ENCODE peak calls at places on chromosomes 7 and 10, in six cellular contexts. One of them, this sample, is unnamed.
A peak's percentile ranks its signal among the peaks of the same experiment; 100 is the strongest.

GRCh38 chr10:47277352-47278151 is 22.4 kb upstream of the GDF10 start:
- DNase-seq in fibroblast of lung: no peak
- DNase-seq in CD8-positive, alpha-beta T cell: peak; percentile 50
- DNase-seq in stomach: no peak
- DNase-seq in transverse colon: no peak
- DNase-seq in OCI-LY7: no peak
- DNase-seq in this sample: no peak

GRCh38 chr7:2540641-2541051 is 14.7 kb downstream of the BRAT1 start:
- DNase-seq in fibroblast of lung: no peak
- DNase-seq in CD8-positive, alpha-beta T cell: no peak
- DNase-seq in stomach: no peak
- DNase-seq in transverse colon: peak; percentile 6
- DNase-seq in OCI-LY7: no peak
- DNase-seq in this sample: peak; percentile 80

GRCh38 chr10:89389254-89389653 is 3.2 kb upstream of the IFIT1 start:
- DNase-seq in fibroblast of lung: peak; percentile 29
- DNase-seq in CD8-positive, alpha-beta T cell: no peak
- DNase-seq in stomach: no peak
- DNase-seq in transverse colon: no peak
- DNase-seq in OCI-LY7: peak; percentile 27
- DNase-seq in this sample: no peak

GRCh38 chr10:74058658-74059057 is 60.7 kb downstream of the VCL start:
- DNase-seq in fibroblast of lung: no peak
- DNase-seq in CD8-positive, alpha-beta T cell: no peak
- DNase-seq in stomach: no peak
- DNase-seq in transverse colon: no peak
- DNase-seq in OCI-LY7: peak; percentile 73
- DNase-seq in this sample: no peak

GRCh38 chr10:61618388-61618961 is 44.3 kb upstream of the CABCOCO1 start:
- DNase-seq in fibroblast of lung: no peak
- DNase-seq in CD8-positive, alpha-beta T cell: no peak
- DNase-seq in stomach: no peak
- DNase-seq in transverse colon: no peak
- DNase-seq in OCI-LY7: no peak
- DNase-seq in this sample: no peak

GRCh38 chr7:77897004-77897547 is 98.5 kb downstream of the PHTF2 start:
- DNase-seq in fibroblast of lung: no peak
- DNase-seq in CD8-positive, alpha-beta T cell: no peak
- DNase-seq in stomach: no peak
- DNase-seq in transverse colon: no peak
- DNase-seq in OCI-LY7: no peak
- DNase-seq in this sample: no peak

GRCh38 chr10:47402681-47403301 is 18.7 kb upstream of the ZNF488 start:
- DNase-seq in fibroblast of lung: peak; percentile 93
- DNase-seq in CD8-positive, alpha-beta T cell: no peak
- DNase-seq in stomach: no peak
- DNase-seq in transverse colon: peak; percentile 26
- DNase-seq in OCI-LY7: no peak
- DNase-seq in this sample: no peak

GRCh38 chr10:79433324-79434222 is 11.9 kb downstream of the ZCCHC24 start:
- DNase-seq in fibroblast of lung: no peak
- DNase-seq in CD8-positive, alpha-beta T cell: no peak
- DNase-seq in stomach: no peak
- DNase-seq in transverse colon: peak; percentile 27
- DNase-seq in OCI-LY7: no peak
- DNase-seq in this sample: no peak

GRCh38 chr7:157568785-157569584 is 232.2 kb downstream of the DNAJB6 start:
- DNase-seq in fibroblast of lung: peak; percentile 59
- DNase-seq in CD8-positive, alpha-beta T cell: peak; percentile 44
- DNase-seq in stomach: peak; percentile 29
- DNase-seq in transverse colon: peak; percentile 38
- DNase-seq in OCI-LY7: peak; percentile 4
- DNase-seq in this sample: peak; percentile 36

GRCh38 chr7:15977663-15978062 is 291.2 kb upstream of the MEOX2 start:
- DNase-seq in fibroblast of lung: peak; percentile 76
- DNase-seq in CD8-positive, alpha-beta T cell: no peak
- DNase-seq in stomach: no peak
- DNase-seq in transverse colon: no peak
- DNase-seq in OCI-LY7: no peak
- DNase-seq in this sample: no peak

GRCh38 chr7:28481131-28481926 is 69.0 kb downstream of the CREB5 start:
- DNase-seq in fibroblast of lung: peak; percentile 74
- DNase-seq in CD8-positive, alpha-beta T cell: no peak
- DNase-seq in stomach: no peak
- DNase-seq in transverse colon: no peak
- DNase-seq in OCI-LY7: peak; percentile 49
- DNase-seq in this sample: no peak

GRCh38 chr7:47610506-47611044 is 28.7 kb upstream of the TNS3 start:
- DNase-seq in fibroblast of lung: peak; percentile 64
- DNase-seq in CD8-positive, alpha-beta T cell: no peak
- DNase-seq in stomach: no peak
- DNase-seq in transverse colon: no peak
- DNase-seq in OCI-LY7: no peak
- DNase-seq in this sample: peak; percentile 20

GRCh38 chr10:104334561-104334960 is 3.7 kb downstream of the ITPRIP start:
- DNase-seq in fibroblast of lung: no peak
- DNase-seq in CD8-positive, alpha-beta T cell: no peak
- DNase-seq in stomach: no peak
- DNase-seq in transverse colon: no peak
- DNase-seq in OCI-LY7: no peak
- DNase-seq in this sample: no peak

GRCh38 chr7:82699773-82700186 is 256.2 kb upstream of the CACNA2D1 start:
- DNase-seq in fibroblast of lung: peak; percentile 81
- DNase-seq in CD8-positive, alpha-beta T cell: no peak
- DNase-seq in stomach: peak; percentile 28
- DNase-seq in transverse colon: peak; percentile 55
- DNase-seq in OCI-LY7: no peak
- DNase-seq in this sample: no peak

GRCh38 chr10:21514101-21514807 is 11.2 kb downstream of the SKIDA1 start:
- DNase-seq in fibroblast of lung: peak; percentile 45
- DNase-seq in CD8-positive, alpha-beta T cell: no peak
- DNase-seq in stomach: no peak
- DNase-seq in transverse colon: no peak
- DNase-seq in OCI-LY7: no peak
- DNase-seq in this sample: no peak

GRCh38 chr7:69598487-69599148 is 343 bp downstream of the AUTS2 start:
- DNase-seq in fibroblast of lung: peak; percentile 42
- DNase-seq in CD8-positive, alpha-beta T cell: no peak
- DNase-seq in stomach: no peak
- DNase-seq in transverse colon: no peak
- DNase-seq in OCI-LY7: peak; percentile 65
- DNase-seq in this sample: no peak

GRCh38 chr7:7944619-7945282 is 23.8 kb upstream of the GLCCI1 start:
- DNase-seq in fibroblast of lung: no peak
- DNase-seq in CD8-positive, alpha-beta T cell: peak; percentile 15
- DNase-seq in stomach: peak; percentile 32
- DNase-seq in transverse colon: peak; percentile 69
- DNase-seq in OCI-LY7: peak; percentile 91
- DNase-seq in this sample: no peak

GRCh38 chr7:151174246-151175046 is 7.0 kb upstream of the GBX1 start:
- DNase-seq in fibroblast of lung: no peak
- DNase-seq in CD8-positive, alpha-beta T cell: no peak
- DNase-seq in stomach: peak; percentile 27
- DNase-seq in transverse colon: no peak
- DNase-seq in OCI-LY7: no peak
- DNase-seq in this sample: no peak

GRCh38 chr10:90621577-90621976 is 236.3 kb downstream of the HTR7 start:
- DNase-seq in fibroblast of lung: peak; percentile 23
- DNase-seq in CD8-positive, alpha-beta T cell: no peak
- DNase-seq in stomach: no peak
- DNase-seq in transverse colon: no peak
- DNase-seq in OCI-LY7: no peak
- DNase-seq in this sample: no peak

GRCh38 chr7:151242181-151243044 is 6.1 kb downstream of the SMARCD3 start:
- DNase-seq in fibroblast of lung: no peak
- DNase-seq in CD8-positive, alpha-beta T cell: no peak
- DNase-seq in stomach: no peak
- DNase-seq in transverse colon: no peak
- DNase-seq in OCI-LY7: no peak
- DNase-seq in this sample: no peak

GRCh38 chr10:24825551-24825950 is 101.9 kb upstream of the ARHGAP21 start:
- DNase-seq in fibroblast of lung: peak; percentile 58
- DNase-seq in CD8-positive, alpha-beta T cell: no peak
- DNase-seq in stomach: no peak
- DNase-seq in transverse colon: no peak
- DNase-seq in OCI-LY7: no peak
- DNase-seq in this sample: no peak

GRCh38 chr7:6221340-6222319 is 50.8 kb downstream of the CYTH3 start:
- DNase-seq in fibroblast of lung: peak; percentile 66
- DNase-seq in CD8-positive, alpha-beta T cell: no peak
- DNase-seq in stomach: no peak
- DNase-seq in transverse colon: no peak
- DNase-seq in OCI-LY7: no peak
- DNase-seq in this sample: no peak

DNA sequence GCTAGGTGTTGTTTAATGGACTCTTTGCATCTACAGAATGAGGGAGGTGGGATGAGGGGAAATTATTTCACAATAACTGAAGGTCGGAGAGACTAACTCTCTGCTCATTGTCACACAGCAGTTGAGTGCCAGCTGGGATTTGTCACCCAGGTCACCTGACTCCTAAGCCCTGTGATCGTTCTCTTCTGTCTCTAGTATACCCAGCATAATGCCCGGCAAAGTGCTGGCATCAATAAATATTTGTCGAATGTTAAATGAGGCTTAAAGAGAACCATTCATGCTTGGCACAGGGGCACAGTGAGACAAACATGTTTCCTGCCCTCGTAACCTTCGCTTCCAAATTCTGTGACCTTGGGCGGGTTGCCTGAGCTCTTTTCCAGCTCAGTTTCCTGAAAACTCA is 70.8 kb downstream of the TCF7L2 start:
- DNase-seq in fibroblast of lung: no peak
- DNase-seq in CD8-positive, alpha-beta T cell: no peak
- DNase-seq in stomach: no peak
- DNase-seq in transverse colon: no peak
- DNase-seq in OCI-LY7: no peak
- DNase-seq in this sample: no peak
- H3K27ac ChIP-seq in fibroblast of lung: no peak overlapping the region
- H3K27ac ChIP-seq in CD8-positive, alpha-beta T cell: no peak overlapping the region
- H3K27ac ChIP-seq in stomach: no peak overlapping the region
- H3K27ac ChIP-seq in transverse colon: peak overlapping the region; percentile 9
- H3K27ac ChIP-seq in OCI-LY7: no peak overlapping the region
- H3K27ac ChIP-seq in this sample: no peak overlapping the region

DNA sequence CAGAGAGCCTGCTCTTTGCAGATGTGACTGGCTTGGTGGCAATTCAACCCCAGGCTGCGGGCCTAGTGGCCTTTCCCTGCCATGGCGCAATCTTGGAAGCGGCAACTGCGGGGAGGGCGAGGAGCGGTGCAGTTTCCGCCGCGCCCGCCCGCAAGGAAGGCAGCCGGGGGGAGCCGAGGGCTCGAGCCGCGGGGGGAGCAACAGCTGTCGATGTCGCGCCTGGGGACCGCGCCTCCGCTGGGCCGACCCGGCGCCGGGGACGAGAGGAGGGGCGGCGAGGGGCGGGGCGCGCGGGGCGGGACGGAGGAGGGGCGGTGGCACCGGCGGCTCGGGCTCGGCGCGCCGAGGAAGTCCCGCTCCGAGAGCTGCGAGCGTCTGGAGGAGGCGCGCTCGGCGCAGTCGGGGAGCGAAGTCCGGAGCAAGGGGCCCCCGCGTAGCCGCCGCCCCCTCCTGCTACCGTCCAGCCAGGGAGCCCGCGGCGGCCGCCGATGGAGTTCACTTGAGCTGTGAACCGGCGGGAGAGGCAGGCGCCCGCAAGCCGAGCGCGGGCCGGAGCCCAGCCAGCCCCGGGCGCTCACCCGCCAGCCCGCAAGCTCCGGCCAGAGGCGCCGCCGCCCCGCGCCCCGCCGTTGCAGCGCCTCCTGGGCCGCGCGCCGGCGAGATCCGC is 438.1 kb upstream of the GALNT17 start:
- DNase-seq in fibroblast of lung: peak; percentile 70
- DNase-seq in CD8-positive, alpha-beta T cell: peak; percentile 60
- DNase-seq in stomach: peak; percentile 76
- DNase-seq in transverse colon: peak; percentile 85
- DNase-seq in OCI-LY7: peak; percentile 81
- DNase-seq in this sample: peak; percentile 88
- H3K4me3 ChIP-seq in fibroblast of lung: peak overlapping the region; percentile 81
- H3K4me3 ChIP-seq in CD8-positive, alpha-beta T cell: no peak overlapping the region
- H3K4me3 ChIP-seq in stomach: peak overlapping the region; percentile 75
- H3K4me3 ChIP-seq in transverse colon: peak overlapping the region; percentile 52
- H3K4me3 ChIP-seq in OCI-LY7: peak overlapping the region; percentile 79
- H3K4me3 ChIP-seq in this sample: peak overlapping the region; percentile 31

GRCh38 chr10:35463105-35463867 is 127.0 kb downstream of the CCNY start:
- DNase-seq in fibroblast of lung: no peak
- DNase-seq in CD8-positive, alpha-beta T cell: no peak
- DNase-seq in stomach: no peak
- DNase-seq in transverse colon: no peak
- DNase-seq in OCI-LY7: no peak
- DNase-seq in this sample: no peak

GRCh38 chr10:35466170-35466569 is 129.9 kb downstream of the CCNY start:
- DNase-seq in fibroblast of lung: no peak
- DNase-seq in CD8-positive, alpha-beta T cell: no peak
- DNase-seq in stomach: no peak
- DNase-seq in transverse colon: no peak
- DNase-seq in OCI-LY7: no peak
- DNase-seq in this sample: no peak

GRCh38 chr10:35465601-35466140 is 129.4 kb downstream of the CCNY start:
- DNase-seq in fibroblast of lung: no peak
- DNase-seq in CD8-positive, alpha-beta T cell: no peak
- DNase-seq in stomach: no peak
- DNase-seq in transverse colon: no peak
- DNase-seq in OCI-LY7: no peak
- DNase-seq in this sample: no peak

GRCh38 chr10:35463878-35464277 is 127.6 kb downstream of the CCNY start:
- DNase-seq in fibroblast of lung: no peak
- DNase-seq in CD8-positive, alpha-beta T cell: no peak
- DNase-seq in stomach: no peak
- DNase-seq in transverse colon: no peak
- DNase-seq in OCI-LY7: no peak
- DNase-seq in this sample: no peak

DNA sequence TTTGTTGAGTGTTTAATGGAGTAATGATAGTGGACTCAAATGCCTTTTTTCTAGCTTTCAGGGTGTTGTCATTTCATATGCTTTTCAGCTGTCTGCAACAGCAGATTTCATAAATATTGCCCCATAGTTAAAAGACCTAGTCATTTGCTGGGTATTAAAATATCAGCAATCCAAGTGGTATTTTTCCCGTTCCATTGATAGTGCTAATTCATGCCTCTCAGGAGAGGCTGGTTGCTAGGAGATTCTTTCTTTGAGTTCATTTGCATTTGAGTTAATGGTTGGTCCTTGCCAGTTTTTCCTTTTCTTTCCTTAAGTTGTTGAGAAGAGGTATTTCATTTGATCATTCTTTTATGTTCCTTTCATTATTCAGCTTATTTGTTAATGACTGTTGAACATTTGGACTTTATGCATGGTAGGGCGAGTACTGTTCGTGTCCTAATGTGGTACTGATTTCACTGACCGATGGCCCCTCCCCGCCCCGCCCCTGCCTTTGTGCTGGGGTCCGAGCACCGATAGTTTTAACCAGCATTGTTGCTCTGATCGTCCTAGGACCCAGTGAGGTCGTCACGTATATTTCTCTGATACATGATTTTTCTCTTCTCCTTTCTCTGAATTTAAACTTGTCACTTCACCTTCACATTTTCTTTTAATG is 128.6 kb downstream of the CCNY start:
- DNase-seq in fibroblast of lung: peak; percentile 73
- DNase-seq in CD8-positive, alpha-beta T cell: no peak
- DNase-seq in stomach: no peak
- DNase-seq in transverse colon: no peak
- DNase-seq in OCI-LY7: no peak
- DNase-seq in this sample: no peak
- H3K4me1 ChIP-seq in fibroblast of lung: peaks cover 3% of the 10 kb centered on the region
- H3K4me1 ChIP-seq in CD8-positive, alpha-beta T cell: peaks cover 74% of the 10 kb centered on the region
- H3K4me1 ChIP-seq in stomach: peaks cover 40% of the 10 kb centered on the region
- H3K4me1 ChIP-seq in transverse colon: peaks cover 17% of the 10 kb centered on the region
- H3K4me1 ChIP-seq in OCI-LY7: peaks cover 24% of the 10 kb centered on the region
- H3K4me1 ChIP-seq in this sample: peaks cover 19% of the 10 kb centered on the region

GRCh38 chr7:80905334-80905733 is 13.5 kb downstream of the SEMA3C start:
- DNase-seq in fibroblast of lung: no peak
- DNase-seq in CD8-positive, alpha-beta T cell: no peak
- DNase-seq in stomach: no peak
- DNase-seq in transverse colon: no peak
- DNase-seq in OCI-LY7: no peak
- DNase-seq in this sample: no peak
- H3K27ac ChIP-seq in fibroblast of lung: no peak overlapping the region
- H3K27ac ChIP-seq in CD8-positive, alpha-beta T cell: no peak overlapping the region
- H3K27ac ChIP-seq in stomach: no peak overlapping the region
- H3K27ac ChIP-seq in transverse colon: no peak overlapping the region
- H3K27ac ChIP-seq in OCI-LY7: no peak overlapping the region
- H3K27ac ChIP-seq in this sample: no peak overlapping the region